ENCODE peak calls at places on chromosomes 1 and 21, in six cellular contexts. One of them, this sample, is unnamed.

GRCh38 chr1:244089561-244089960 is 38.5 kb downstream of the ZBTB18 start:
- DNase-seq in fibroblast of lung: no peak
- DNase-seq in mesothelial cell of epicardium: no peak
- DNase-seq in breast epithelium: no peak
- DNase-seq in foreskin keratinocyte: no peak
- DNase-seq in prostate gland: no peak
- DNase-seq in this sample: no peak

GRCh38 chr1:176785810-176786209 is 322.8 kb downstream of the PAPPA2 start:
- DNase-seq in fibroblast of lung: no peak
- DNase-seq in mesothelial cell of epicardium: no peak
- DNase-seq in breast epithelium: no peak
- DNase-seq in foreskin keratinocyte: no peak
- DNase-seq in prostate gland: no peak
- DNase-seq in this sample: no peak

GRCh38 chr1:213988639-213989070 is 882 bp downstream of the PROX1 start:
- DNase-seq in fibroblast of lung: no peak
- DNase-seq in mesothelial cell of epicardium: no peak
- DNase-seq in breast epithelium: no peak
- DNase-seq in foreskin keratinocyte: no peak
- DNase-seq in prostate gland: no peak
- DNase-seq in this sample: no peak

GRCh38 chr1:170481000-170481399 is 51.0 kb upstream of the GORAB start:
- DNase-seq in fibroblast of lung: no peak
- DNase-seq in mesothelial cell of epicardium: no peak
- DNase-seq in breast epithelium: no peak
- DNase-seq in foreskin keratinocyte: no peak
- DNase-seq in prostate gland: no peak
- DNase-seq in this sample: no peak

GRCh38 chr1:245965398-245965797 is 541.7 kb downstream of the SMYD3 start:
- DNase-seq in fibroblast of lung: no peak
- DNase-seq in mesothelial cell of epicardium: no peak
- DNase-seq in breast epithelium: no peak
- DNase-seq in foreskin keratinocyte: no peak
- DNase-seq in prostate gland: no peak
- DNase-seq in this sample: no peak

GRCh38 chr1:9561429-9561828 is 22.2 kb downstream of the SLC25A33 start:
- DNase-seq in fibroblast of lung: peak
- DNase-seq in mesothelial cell of epicardium: no peak
- DNase-seq in breast epithelium: no peak
- DNase-seq in foreskin keratinocyte: peak
- DNase-seq in prostate gland: peak
- DNase-seq in this sample: no peak

GRCh38 chr1:167517535-167518330 is 596 bp downstream of the CD247 start:
- DNase-seq in fibroblast of lung: no peak
- DNase-seq in mesothelial cell of epicardium: no peak
- DNase-seq in breast epithelium: no peak
- DNase-seq in foreskin keratinocyte: no peak
- DNase-seq in prostate gland: no peak
- DNase-seq in this sample: no peak

GRCh38 chr21:44301961-44302406 is 2.1 kb downstream of the PFKL start:
- DNase-seq in fibroblast of lung: no peak
- DNase-seq in mesothelial cell of epicardium: no peak
- DNase-seq in breast epithelium: no peak
- DNase-seq in foreskin keratinocyte: no peak
- DNase-seq in prostate gland: no peak
- DNase-seq in this sample: no peak

GRCh38 chr1:99963041-99963795 is 6.6 kb upstream of the SLC35A3 start:
- DNase-seq in fibroblast of lung: peak
- DNase-seq in mesothelial cell of epicardium: no peak
- DNase-seq in breast epithelium: no peak
- DNase-seq in foreskin keratinocyte: peak
- DNase-seq in prostate gland: no peak
- DNase-seq in this sample: no peak

GRCh38 chr1:56502700-56503245 is 76.6 kb downstream of the PLPP3 start:
- DNase-seq in fibroblast of lung: peak
- DNase-seq in mesothelial cell of epicardium: no peak
- DNase-seq in breast epithelium: no peak
- DNase-seq in foreskin keratinocyte: no peak
- DNase-seq in prostate gland: no peak
- DNase-seq in this sample: no peak

GRCh38 chr1:117810553-117810952 is 118.9 kb downstream of the GDAP2 start:
- DNase-seq in fibroblast of lung: peak
- DNase-seq in mesothelial cell of epicardium: no peak
- DNase-seq in breast epithelium: no peak
- DNase-seq in foreskin keratinocyte: no peak
- DNase-seq in prostate gland: no peak
- DNase-seq in this sample: no peak

GRCh38 chr1:53366901-53367502 is 39.1 kb upstream of the LRP8 start:
- DNase-seq in fibroblast of lung: no peak
- DNase-seq in mesothelial cell of epicardium: peak
- DNase-seq in breast epithelium: no peak
- DNase-seq in foreskin keratinocyte: no peak
- DNase-seq in prostate gland: no peak
- DNase-seq in this sample: no peak

GRCh38 chr1:35577071-35577998 is 4.2 kb downstream of the TFAP2E start:
- DNase-seq in fibroblast of lung: no peak
- DNase-seq in mesothelial cell of epicardium: no peak
- DNase-seq in breast epithelium: no peak
- DNase-seq in foreskin keratinocyte: no peak
- DNase-seq in prostate gland: no peak
- DNase-seq in this sample: peak

GRCh38 chr1:205939690-205940330 is 3.4 kb downstream of the SLC26A9 start:
- DNase-seq in fibroblast of lung: no peak
- DNase-seq in mesothelial cell of epicardium: no peak
- DNase-seq in breast epithelium: no peak
- DNase-seq in foreskin keratinocyte: no peak
- DNase-seq in prostate gland: no peak
- DNase-seq in this sample: peak

GRCh38 chr1:220808501-220809186 is 21.9 kb downstream of the MTARC1 start:
- DNase-seq in fibroblast of lung: no peak
- DNase-seq in mesothelial cell of epicardium: no peak
- DNase-seq in breast epithelium: no peak
- DNase-seq in foreskin keratinocyte: no peak
- DNase-seq in prostate gland: no peak
- DNase-seq in this sample: no peak

GRCh38 chr1:48571303-48571987 is 99.4 kb upstream of the SPATA6 start:
- DNase-seq in fibroblast of lung: no peak
- DNase-seq in mesothelial cell of epicardium: no peak
- DNase-seq in breast epithelium: peak
- DNase-seq in foreskin keratinocyte: no peak
- DNase-seq in prostate gland: no peak
- DNase-seq in this sample: no peak

GRCh38 chr1:243706563-243706962 is 143.5 kb downstream of the AKT3 start:
- DNase-seq in fibroblast of lung: no peak
- DNase-seq in mesothelial cell of epicardium: no peak
- DNase-seq in breast epithelium: no peak
- DNase-seq in foreskin keratinocyte: no peak
- DNase-seq in prostate gland: no peak
- DNase-seq in this sample: no peak

GRCh38 chr1:116538527-116538926 is 32.3 kb downstream of the CD58 start:
- DNase-seq in fibroblast of lung: peak
- DNase-seq in mesothelial cell of epicardium: no peak
- DNase-seq in breast epithelium: no peak
- DNase-seq in foreskin keratinocyte: peak
- DNase-seq in prostate gland: no peak
- DNase-seq in this sample: no peak

GRCh38 chr1:85708826-85709222 is 591 bp upstream of the ZNHIT6 start:
- DNase-seq in fibroblast of lung: no peak
- DNase-seq in mesothelial cell of epicardium: no peak
- DNase-seq in breast epithelium: no peak
- DNase-seq in foreskin keratinocyte: peak
- DNase-seq in prostate gland: no peak
- DNase-seq in this sample: no peak

GRCh38 chr21:27759091-27759659 is 792.3 kb upstream of the ADAMTS5 start:
- DNase-seq in fibroblast of lung: no peak
- DNase-seq in mesothelial cell of epicardium: no peak
- DNase-seq in breast epithelium: no peak
- DNase-seq in foreskin keratinocyte: no peak
- DNase-seq in prostate gland: no peak
- DNase-seq in this sample: peak
- TF ChIP-seq CTCF in fibroblast of lung: no peak
- TF ChIP-seq CTCF in mesothelial cell of epicardium: no peak
- TF ChIP-seq CTCF in breast epithelium: no peak
- TF ChIP-seq CTCF in foreskin keratinocyte: peak
- TF ChIP-seq CTCF in prostate gland: no peak
- TF ChIP-seq CTCF in this sample: no peak

GRCh38 chr1:237794071-237794470 is 96.7 kb downstream of the ZP4 start:
- DNase-seq in fibroblast of lung: no peak
- DNase-seq in mesothelial cell of epicardium: no peak
- DNase-seq in breast epithelium: no peak
- DNase-seq in foreskin keratinocyte: no peak
- DNase-seq in prostate gland: no peak
- DNase-seq in this sample: no peak

GRCh38 chr1:237804516-237804915 is 86.2 kb downstream of the ZP4 start:
- DNase-seq in fibroblast of lung: no peak
- DNase-seq in mesothelial cell of epicardium: no peak
- DNase-seq in breast epithelium: no peak
- DNase-seq in foreskin keratinocyte: no peak
- DNase-seq in prostate gland: no peak
- DNase-seq in this sample: no peak

GRCh38 chr1:237795558-237795957 is 95.2 kb downstream of the ZP4 start:
- DNase-seq in fibroblast of lung: no peak
- DNase-seq in mesothelial cell of epicardium: no peak
- DNase-seq in breast epithelium: no peak
- DNase-seq in foreskin keratinocyte: no peak
- DNase-seq in prostate gland: no peak
- DNase-seq in this sample: no peak

DNA sequence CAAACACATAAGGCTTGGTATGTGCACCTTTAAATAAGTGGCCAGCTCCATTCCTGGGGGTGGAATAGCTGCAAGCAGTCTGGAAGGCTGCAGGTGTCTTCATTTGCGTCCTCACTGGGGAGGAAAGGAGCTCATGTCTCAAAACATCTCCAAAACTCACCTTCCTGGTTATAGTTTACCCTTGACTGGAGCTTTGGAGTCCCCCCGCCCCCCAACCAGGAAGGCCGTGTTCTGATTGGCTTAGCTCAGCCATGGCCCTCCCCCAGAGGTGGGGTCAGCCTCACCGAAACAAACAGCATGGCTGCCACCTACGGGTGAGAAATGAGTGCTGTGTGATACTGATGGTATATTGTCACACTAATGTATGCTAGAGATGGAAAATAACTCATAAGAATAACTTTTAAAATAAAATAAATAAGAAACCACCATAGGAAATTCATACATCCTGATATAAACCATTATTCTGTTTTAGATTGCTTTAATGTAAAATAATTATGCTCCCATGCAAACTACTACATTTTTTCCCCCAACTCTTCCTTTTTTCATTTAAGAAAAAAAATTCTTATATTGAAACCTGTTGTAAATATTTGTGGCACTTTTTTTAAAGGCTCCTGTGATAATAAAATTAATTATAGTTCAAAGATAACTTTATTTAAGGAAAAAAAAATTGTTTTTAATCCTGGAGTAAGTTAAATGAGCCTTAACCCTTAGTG is 90.8 kb downstream of the ZP4 start:
- DNase-seq in fibroblast of lung: peak
- DNase-seq in mesothelial cell of epicardium: no peak
- DNase-seq in breast epithelium: no peak
- DNase-seq in foreskin keratinocyte: no peak
- DNase-seq in prostate gland: no peak
- DNase-seq in this sample: peak
- TF ChIP-seq CTCF in fibroblast of lung: no peak
- TF ChIP-seq CTCF in mesothelial cell of epicardium: no peak
- TF ChIP-seq CTCF in breast epithelium: no peak
- TF ChIP-seq CTCF in foreskin keratinocyte: peak
- TF ChIP-seq CTCF in prostate gland: no peak
- TF ChIP-seq CTCF in this sample: no peak

GRCh38 chr1:65444128-65444527 is 23.7 kb downstream of the LEPR start:
- DNase-seq in fibroblast of lung: no peak
- DNase-seq in mesothelial cell of epicardium: no peak
- DNase-seq in breast epithelium: no peak
- DNase-seq in foreskin keratinocyte: no peak
- DNase-seq in prostate gland: no peak
- DNase-seq in this sample: no peak

GRCh38 chr1:65445837-65446236 is 25.4 kb downstream of the LEPR start:
- DNase-seq in fibroblast of lung: no peak
- DNase-seq in mesothelial cell of epicardium: no peak
- DNase-seq in breast epithelium: no peak
- DNase-seq in foreskin keratinocyte: no peak
- DNase-seq in prostate gland: no peak
- DNase-seq in this sample: no peak

DNA sequence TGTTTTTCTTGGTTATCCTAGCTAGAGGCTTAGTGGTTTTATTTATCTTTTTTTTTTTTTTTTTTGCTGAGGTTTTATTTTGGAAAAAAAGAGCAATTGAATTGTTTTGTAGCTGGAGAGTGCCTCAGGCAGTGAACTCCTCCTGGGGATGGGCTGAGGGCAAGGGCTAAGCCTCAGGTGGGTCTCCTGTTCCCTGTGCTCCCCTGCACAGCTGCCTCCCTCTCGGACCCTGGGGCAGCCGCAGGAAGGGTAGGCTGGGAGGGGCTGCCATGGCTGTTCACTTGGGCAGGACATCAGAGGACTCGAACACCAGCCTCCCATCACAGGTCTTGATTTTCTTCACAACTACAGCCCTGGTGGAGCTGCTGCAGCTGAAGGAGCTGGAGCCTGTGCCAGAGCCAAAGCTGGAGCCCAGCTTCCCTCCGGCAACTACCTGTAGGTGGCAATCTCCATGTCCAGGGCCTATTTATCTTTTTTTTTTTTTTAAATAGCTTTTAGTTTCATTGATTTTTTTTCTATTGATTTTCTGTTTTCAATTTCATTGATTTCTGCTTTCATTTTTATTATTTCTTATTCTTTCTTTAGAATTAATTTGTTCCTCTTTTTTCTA is 28.9 kb downstream of the LEPR start:
- DNase-seq in fibroblast of lung: no peak
- DNase-seq in mesothelial cell of epicardium: no peak
- DNase-seq in breast epithelium: no peak
- DNase-seq in foreskin keratinocyte: no peak
- DNase-seq in prostate gland: no peak
- DNase-seq in this sample: no peak
- TF ChIP-seq CTCF in fibroblast of lung: no peak
- TF ChIP-seq CTCF in mesothelial cell of epicardium: no peak
- TF ChIP-seq CTCF in breast epithelium: no peak
- TF ChIP-seq CTCF in foreskin keratinocyte: no peak
- TF ChIP-seq CTCF in prostate gland: no peak
- TF ChIP-seq CTCF in this sample: no peak

DNA sequence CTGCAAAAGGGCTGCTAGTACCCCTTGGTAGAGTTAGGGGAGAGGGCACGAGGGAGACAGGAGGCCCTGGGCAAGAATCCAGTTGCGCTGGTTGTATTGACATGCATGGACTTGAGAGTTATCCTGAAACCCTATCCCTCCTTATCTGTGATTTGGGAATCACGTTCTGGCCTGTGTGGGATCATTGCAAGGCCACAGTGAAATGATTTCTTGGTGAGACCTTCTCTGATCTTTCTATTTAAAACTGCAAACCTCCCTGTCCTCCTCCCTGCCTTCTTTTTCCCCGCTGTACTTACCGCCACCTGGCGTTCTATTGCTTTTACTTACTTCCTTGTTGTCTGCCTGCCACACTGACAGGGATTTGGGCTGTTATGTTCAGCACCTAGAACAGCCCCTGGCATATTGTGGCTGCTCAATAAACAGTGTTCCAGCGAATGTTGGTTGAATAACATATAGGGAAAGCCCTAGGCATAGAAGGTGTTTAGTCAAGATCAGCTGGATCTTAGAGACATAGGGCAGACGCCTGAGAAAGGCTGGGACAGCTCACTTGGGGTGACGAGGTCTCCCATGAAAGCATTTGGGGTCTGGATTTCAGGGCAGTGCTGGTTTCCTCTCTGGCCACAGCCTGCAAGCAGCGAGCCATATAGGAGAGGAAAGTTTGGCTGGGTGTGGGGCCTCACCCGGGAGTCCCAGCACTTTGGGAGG is 25.6 kb downstream of the ALPL start:
- DNase-seq in fibroblast of lung: peak
- DNase-seq in mesothelial cell of epicardium: no peak
- DNase-seq in breast epithelium: peak
- DNase-seq in foreskin keratinocyte: peak
- DNase-seq in prostate gland: peak
- DNase-seq in this sample: peak
- TF ChIP-seq CTCF in fibroblast of lung: peak
- TF ChIP-seq CTCF in mesothelial cell of epicardium: peak
- TF ChIP-seq CTCF in breast epithelium: peak
- TF ChIP-seq CTCF in foreskin keratinocyte: peak
- TF ChIP-seq CTCF in prostate gland: no peak
- TF ChIP-seq CTCF in this sample: no peak

This sample was measured in endothelial cell.